ENCODE peak calls at places on chromosomes 3 and 15, in four cellular contexts. One of them, this sample, is unnamed.

GRCh38 chr3:166489826-166490225 is 652.6 kb upstream of the BCHE start:
- DNase-seq in AML-193: no peak
- DNase-seq in HEK293T: no peak
- DNase-seq in nephron progenitor cell: no peak
- DNase-seq in this sample: no peak

GRCh38 chr3:50122071-50122470 is 33.1 kb upstream of the SEMA3F start:
- DNase-seq in nephron progenitor cell: no peak
- DNase-seq in HEK293T: no peak
- DNase-seq in AML-193: no peak
- DNase-seq in this sample: no peak

GRCh38 chr3:99645277-99646106 is 7.1 kb downstream of the COL8A1 start:
- DNase-seq in HEK293T: peak
- DNase-seq in AML-193: peak
- DNase-seq in nephron progenitor cell: peak
- DNase-seq in this sample: no peak

GRCh38 chr3:15520185-15520584 is 1.3 kb downstream of the COLQ start:
- DNase-seq in AML-193: no peak
- DNase-seq in HEK293T: no peak
- DNase-seq in nephron progenitor cell: no peak
- DNase-seq in this sample: no peak

GRCh38 chr15:90583471-90584252 is 53.9 kb downstream of the CRTC3 start:
- DNase-seq in AML-193: no peak
- DNase-seq in HEK293T: no peak
- DNase-seq in nephron progenitor cell: no peak
- DNase-seq in this sample: no peak

GRCh38 chr15:90686435-90687218 is 30.5 kb upstream of the BLM start:
- DNase-seq in HEK293T: no peak
- DNase-seq in nephron progenitor cell: no peak
- DNase-seq in AML-193: peak
- DNase-seq in this sample: no peak

GRCh38 chr15:92803852-92804609 is 96.1 kb upstream of the CHD2 start:
- DNase-seq in HEK293T: no peak
- DNase-seq in nephron progenitor cell: no peak
- DNase-seq in AML-193: peak
- DNase-seq in this sample: peak

GRCh38 chr15:68428431-68428940 is 3.5 kb downstream of the ITGA11 start:
- DNase-seq in HEK293T: no peak
- DNase-seq in AML-193: no peak
- DNase-seq in nephron progenitor cell: no peak
- DNase-seq in this sample: no peak

GRCh38 chr3:139016430-139017048 is 4.2 kb downstream of the PRR23B start:
- DNase-seq in nephron progenitor cell: no peak
- DNase-seq in AML-193: no peak
- DNase-seq in HEK293T: no peak
- DNase-seq in this sample: no peak

GRCh38 chr3:52527732-52528595 is 5.7 kb downstream of the NT5DC2 start:
- DNase-seq in AML-193: no peak
- DNase-seq in nephron progenitor cell: no peak
- DNase-seq in HEK293T: no peak
- DNase-seq in this sample: peak

This sample was measured in HuH-7.5.